ENCODE peak calls at places on chromosomes 2 and 18, in four cellular contexts. G is dorsolateral prefrontal cortex, H is astrocyte of the spinal cord, Y is sigmoid colon. O is an unnamed sample.
A peak's percentile ranks its signal among the peaks of the same experiment; 100 is the strongest.

GRCh38 chr2:97712693-97713295 is 582 bp upstream of the ZAP70 start:
- DNase-seq in G (no peak), H (no peak), Y (peak; percentile 56), O (no peak)

GRCh38 chr2:216827073-216827725 is 32.7 kb downstream of the TNP1 start:
- DNase-seq in G (no peak), Y (peak; percentile 83), H (no peak), O (no peak)

GRCh38 chr2:227822416-227823003 is 8.9 kb downstream of the CCL20 start:
- DNase-seq in Y (no peak), G (no peak), H (peak; percentile 74), O (no peak)

GRCh38 chr2:210263841-210264240 is 38.6 kb upstream of the ACADL start:
- DNase-seq in G (no peak), Y (no peak), H (no peak), O (no peak)

GRCh38 chr18:62037012-62037742 is 144.4 kb upstream of the RNF152 start:
- DNase-seq in H (no peak), G (no peak), Y (no peak), O (no peak)

GRCh38 chr2:134836986-134837385 is 1.4 kb upstream of the ACMSD start:
- DNase-seq in G (no peak), H (peak; percentile 95), Y (no peak), O (no peak)

GRCh38 chr18:37564796-37565137 is 831 bp downstream of the CELF4 start:
- DNase-seq in H (peak; percentile 38), G (peak; percentile 39), Y (peak; percentile 70), O (no peak)

GRCh38 chr2:227509824-227510619 is 38.1 kb downstream of the AGFG1 start:
- DNase-seq in Y (no peak), H (peak; percentile 33), G (no peak), O (peak; percentile 81)

GRCh38 chr2:28300489-28300888 is 92.2 kb upstream of the FOSL2 start:
- DNase-seq in G (no peak), Y (no peak), H (peak; percentile 72), O (no peak)

GRCh38 chr18:55220523-55220922 is 261.3 kb upstream of the CCDC68 start:
- DNase-seq in Y (no peak), H (peak; percentile 22), G (no peak), O (no peak)

GRCh38 chr18:46242185-46242584 is 138.0 kb downstream of the HAUS1 start:
- DNase-seq in G (no peak), Y (no peak), H (no peak), O (no peak)

GRCh38 chr2:197079832-197080555 is 153.5 kb upstream of the PGAP1 start:
- DNase-seq in H (peak; percentile 79), Y (no peak), G (no peak), O (peak; percentile 70)

GRCh38 chr2:212135739-212136138 is 402.9 kb downstream of the ERBB4 start:
- DNase-seq in Y (no peak), H (no peak), G (no peak), O (peak; percentile 25)

GRCh38 chr18:26468931-26469340 is 79.4 kb downstream of the KCTD1 start:
- DNase-seq in G (no peak), Y (no peak), H (no peak), O (no peak)
- TF ChIP-seq CTCF in G (peak; percentile 19), Y (no peak), H (peak; percentile 61), O (peak; percentile 41)

GRCh38 chr2:237171396-237171795 is 85.7 kb downstream of the COPS8 start:
- DNase-seq in H (peak; percentile 95), Y (peak; percentile 83), G (no peak), O (no peak)
- H3K4me3 ChIP-seq in H (no peak overlapping the region), Y (no peak overlapping the region), G (no peak overlapping the region), O (no peak overlapping the region)

GRCh38 chr2:73294239-73294638 is 891 bp upstream of the EGR4 start:
- DNase-seq in G (no peak), H (no peak), Y (no peak), O (no peak)

GRCh38 chr2:73300926-73301325 is 7.6 kb upstream of the EGR4 start:
- DNase-seq in G (no peak), H (no peak), Y (no peak), O (no peak)

GRCh38 chr2:73297151-73297559 is 3.8 kb upstream of the EGR4 start:
- DNase-seq in H (no peak), Y (no peak), G (no peak), O (no peak)

GRCh38 chr2:73295751-73296400 is 2.5 kb upstream of the EGR4 start:
- DNase-seq in H (no peak), G (no peak), Y (no peak), O (no peak)

DNA sequence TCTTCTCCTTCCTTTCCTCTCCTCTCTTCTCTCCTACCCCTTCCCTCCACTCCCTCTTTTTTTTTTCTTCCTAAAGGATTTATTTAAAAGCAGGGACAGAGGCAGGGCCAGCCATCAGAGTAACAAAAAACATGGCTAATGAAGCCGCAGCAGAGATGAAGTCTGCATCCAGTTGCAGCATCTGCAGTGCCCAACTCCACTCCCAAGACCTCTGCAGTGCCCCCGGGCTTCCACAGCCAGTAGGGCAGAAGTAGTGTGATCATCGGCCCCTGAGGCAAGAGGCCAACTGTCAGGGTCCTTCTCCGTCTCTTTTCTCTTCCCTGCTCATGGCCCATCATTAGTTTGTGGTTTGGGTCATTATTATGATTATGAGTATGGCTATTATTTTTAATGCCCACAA is 4.2 kb upstream of the EGR4 start:
- DNase-seq in G (no peak), H (no peak), Y (no peak), O (no peak)
- TF ChIP-seq CTCF in G (no peak), H (no peak), Y (no peak), O (no peak)

DNA sequence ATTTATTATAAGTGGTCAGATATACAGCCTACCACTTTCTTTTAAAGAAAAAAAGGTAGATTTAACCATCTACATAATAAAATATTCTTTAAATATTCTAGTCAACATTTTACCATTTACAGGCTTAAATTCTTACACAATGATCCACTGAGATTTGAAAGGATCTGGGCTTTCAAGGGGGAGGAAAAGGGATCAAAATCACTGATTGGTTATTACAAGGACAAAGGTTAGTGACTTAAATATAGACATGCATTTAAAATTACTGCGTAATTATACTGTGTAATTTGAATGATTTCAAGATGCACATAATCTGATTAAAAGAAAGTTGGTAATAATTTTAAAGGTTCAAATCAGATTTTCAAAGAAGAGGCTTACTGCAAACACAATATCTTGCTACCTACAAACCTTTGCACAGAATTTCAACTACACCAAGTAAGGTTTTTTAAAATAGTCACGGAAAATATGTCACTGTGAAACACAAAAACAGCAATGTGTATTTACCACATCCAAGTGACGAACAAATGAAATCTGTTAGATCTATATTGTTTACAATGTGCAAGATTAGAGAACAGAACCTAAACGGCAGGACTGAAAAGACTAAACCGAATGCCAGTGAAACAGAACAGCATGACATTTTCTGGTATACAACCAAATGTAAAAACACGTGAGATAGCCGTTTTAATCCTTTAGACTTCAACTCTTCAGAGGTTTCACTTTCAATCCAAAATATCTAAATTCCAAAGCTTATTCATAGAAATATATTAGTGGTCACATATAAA is 40.8 kb downstream of the RTN4 start:
- DNase-seq in G (no peak), Y (no peak), H (no peak), O (no peak)
- H3K4me3 ChIP-seq in G (peak overlapping the region; percentile 50), Y (no peak overlapping the region), H (no peak overlapping the region), O (peak overlapping the region; percentile 54)

GRCh38 chr18:67278984-67279383 is 237.5 kb downstream of the DSEL start:
- DNase-seq in H (no peak), Y (no peak), G (no peak), O (no peak)
- TF ChIP-seq CTCF in H (no peak), Y (no peak), G (no peak), O (no peak)

GRCh38 chr2:156435725-156436476 is at the start of gene GPD2:
- DNase-seq in Y (peak; percentile 95), H (peak; percentile 88), G (peak; percentile 68), O (peak; percentile 44)

GRCh38 chr2:156436477-156437085 is 402 bp downstream of the GPD2 start:
- DNase-seq in H (peak; percentile 48), Y (no peak), G (no peak), O (no peak)

GRCh38 chr2:156435392-156435724 is 821 bp upstream of the GPD2 start:
- DNase-seq in H (no peak), G (no peak), Y (no peak), O (no peak)

GRCh38 chr2:156437876-156438410 is 1.8 kb downstream of the GPD2 start:
- DNase-seq in G (no peak), H (no peak), Y (no peak), O (no peak)

DNA sequence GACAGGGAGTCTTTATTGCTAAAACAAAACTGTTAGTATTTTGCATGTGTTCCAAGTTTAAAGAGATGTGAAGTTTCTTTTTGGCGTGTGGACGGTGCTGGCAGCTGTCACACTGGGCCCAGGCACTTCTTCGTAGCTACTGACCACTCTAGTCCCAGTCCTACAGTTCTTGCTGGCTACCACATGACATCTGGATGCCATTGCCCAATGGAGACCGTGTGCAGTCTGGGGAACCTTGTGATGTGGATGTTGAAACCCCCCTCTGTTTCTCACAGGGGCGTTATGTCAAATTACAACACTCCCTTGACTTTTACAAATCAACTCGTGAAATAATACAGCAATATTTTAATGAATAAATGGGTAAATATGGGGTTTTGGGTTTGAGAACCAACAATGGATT is 1.1 kb downstream of the GPD2 start:
- DNase-seq in G (no peak), Y (peak; percentile 79), H (no peak), O (no peak)
- H3K4me3 ChIP-seq in G (peak overlapping the region; percentile 77), Y (peak overlapping the region; percentile 53), H (peak overlapping the region; percentile 68), O (no peak overlapping the region)

DNA sequence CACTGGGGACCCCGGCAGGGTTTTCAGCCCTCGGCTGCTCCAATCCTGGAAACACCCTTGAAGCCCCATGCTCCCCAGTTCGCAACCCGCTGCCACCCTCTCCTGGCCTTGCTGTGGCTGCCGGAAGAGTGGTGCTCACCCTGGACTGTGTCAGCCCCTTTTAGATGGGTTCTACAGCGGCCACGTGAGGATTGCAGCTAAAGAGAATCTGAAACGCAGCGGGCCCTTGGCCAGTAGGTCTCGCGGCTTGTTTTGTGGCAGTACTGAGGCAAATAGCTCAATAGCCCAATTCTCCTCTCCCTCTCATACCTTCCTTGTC is 80.0 kb downstream of the EPAS1 start:
- DNase-seq in G (no peak), H (no peak), Y (no peak), O (no peak)
- TF ChIP-seq CTCF in G (no peak), H (no peak), Y (no peak), O (no peak)

GRCh38 chr2:127220807-127221527 is 868 bp upstream of the CYP27C1 start:
- DNase-seq in G (no peak), Y (no peak), H (no peak), O (no peak)

GRCh38 chr2:127218843-127219715 is 1.0 kb downstream of the CYP27C1 start:
- DNase-seq in G (no peak), H (no peak), Y (no peak), O (no peak)

GRCh38 chr2:127217470-127218325 is 2.4 kb downstream of the CYP27C1 start:
- DNase-seq in H (peak; percentile 59), G (no peak), Y (no peak), O (no peak)

GRCh38 chr2:127220102-127220806 is at the start of gene CYP27C1:
- DNase-seq in G (no peak), H (peak; percentile 36), Y (no peak), O (no peak)

DNA sequence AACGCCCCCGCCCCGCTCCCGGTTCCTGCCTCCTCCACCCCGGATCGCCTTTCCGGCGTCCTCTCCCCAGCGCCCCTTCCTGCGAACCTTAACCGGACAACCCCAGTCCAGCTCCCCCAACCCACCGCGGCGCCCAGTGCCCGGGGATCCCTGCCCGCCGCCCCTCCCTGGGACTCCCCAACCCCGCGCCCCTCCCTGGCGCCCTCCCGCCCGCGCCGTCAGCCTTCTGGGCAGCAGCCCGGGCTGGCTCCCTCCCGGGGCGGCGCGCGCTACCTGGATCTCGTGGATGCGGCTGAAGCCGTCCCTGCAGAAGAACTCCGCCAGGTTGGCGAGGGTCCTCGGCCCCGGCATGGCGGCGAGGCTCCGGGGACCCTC is 396 bp downstream of the CYP27C1 start:
- DNase-seq in G (no peak), H (no peak), Y (peak; percentile 68), O (no peak)
- H3K4me3 ChIP-seq in G (peak overlapping the region; percentile 50), H (peak overlapping the region; percentile 67), Y (peak overlapping the region; percentile 52), O (no peak overlapping the region)

O was measured in LNCaP clone FGC.